ENCODE peak calls at places on chromosomes 16 and 17, in four cellular contexts. One of them, this sample, is unnamed.

GRCh38 chr17:51088287-51088686 is 32.4 kb downstream of the SPAG9 start:
- DNase-seq in fibroblast of lung: no peak
- DNase-seq in HCT116: no peak
- DNase-seq in neural progenitor cell: no peak
- DNase-seq in this sample: no peak

GRCh38 chr17:28925912-28926365 is 23.1 kb upstream of the DHRS13 start:
- DNase-seq in fibroblast of lung: peak
- DNase-seq in neural progenitor cell: no peak
- DNase-seq in HCT116: no peak
- DNase-seq in this sample: no peak

GRCh38 chr16:4723071-4723767 is 10.9 kb downstream of the ANKS3 start:
- DNase-seq in neural progenitor cell: no peak
- DNase-seq in HCT116: no peak
- DNase-seq in fibroblast of lung: no peak
- DNase-seq in this sample: no peak

GRCh38 chr16:24983521-24983920 is 31.6 kb downstream of the ARHGAP17 start:
- DNase-seq in neural progenitor cell: no peak
- DNase-seq in HCT116: no peak
- DNase-seq in fibroblast of lung: no peak
- DNase-seq in this sample: no peak

GRCh38 chr17:42883802-42884553 is 16.6 kb upstream of the G6PC1 start:
- DNase-seq in HCT116: no peak
- DNase-seq in neural progenitor cell: no peak
- DNase-seq in fibroblast of lung: no peak
- DNase-seq in this sample: peak

GRCh38 chr16:86643661-86644060 is 65.3 kb downstream of the FOXL1 start:
- DNase-seq in neural progenitor cell: no peak
- DNase-seq in HCT116: no peak
- DNase-seq in fibroblast of lung: no peak
- DNase-seq in this sample: no peak

GRCh38 chr16:16051132-16051531 is 101.7 kb downstream of the ABCC1 start:
- DNase-seq in neural progenitor cell: no peak
- DNase-seq in HCT116: no peak
- DNase-seq in fibroblast of lung: no peak
- DNase-seq in this sample: no peak

GRCh38 chr16:30619207-30619606 is 9.0 kb upstream of the ZNF689 start:
- DNase-seq in neural progenitor cell: no peak
- DNase-seq in fibroblast of lung: peak
- DNase-seq in HCT116: no peak
- DNase-seq in this sample: no peak

GRCh38 chr16:67163903-67164558 is 514 bp upstream of the HSF4 start:
- DNase-seq in fibroblast of lung: peak
- DNase-seq in neural progenitor cell: peak
- DNase-seq in HCT116: no peak
- DNase-seq in this sample: no peak

GRCh38 chr17:14296511-14296910 is 4.4 kb upstream of the HS3ST3B1 start:
- DNase-seq in neural progenitor cell: no peak
- DNase-seq in HCT116: no peak
- DNase-seq in fibroblast of lung: no peak
- DNase-seq in this sample: no peak

GRCh38 chr17:14268264-14268663 is 31.6 kb upstream of the CDRT15 start:
- DNase-seq in neural progenitor cell: no peak
- DNase-seq in HCT116: no peak
- DNase-seq in fibroblast of lung: no peak
- DNase-seq in this sample: peak

GRCh38 chr16:28597692-28598261 is 927 bp upstream of the SULT1A2 start:
- DNase-seq in neural progenitor cell: peak
- DNase-seq in fibroblast of lung: no peak
- DNase-seq in HCT116: no peak
- DNase-seq in this sample: peak

GRCh38 chr17:7192271-7192937 is 13.2 kb upstream of the ASGR1 start:
- DNase-seq in neural progenitor cell: no peak
- DNase-seq in fibroblast of lung: no peak
- DNase-seq in HCT116: no peak
- DNase-seq in this sample: no peak

GRCh38 chr16:59045496-59045895 is 311.4 kb upstream of the GOT2 start:
- DNase-seq in fibroblast of lung: no peak
- DNase-seq in neural progenitor cell: no peak
- DNase-seq in HCT116: no peak
- DNase-seq in this sample: no peak

GRCh38 chr17:43033947-43034622 is 9.1 kb downstream of the RND2 start:
- DNase-seq in neural progenitor cell: peak
- DNase-seq in HCT116: no peak
- DNase-seq in fibroblast of lung: no peak
- DNase-seq in this sample: no peak

GRCh38 chr17:68378202-68379149 is 78.8 kb downstream of the WIPI1 start:
- DNase-seq in fibroblast of lung: peak
- DNase-seq in neural progenitor cell: peak
- DNase-seq in HCT116: peak
- DNase-seq in this sample: no peak

GRCh38 chr17:45370949-45371413 is 54.2 kb upstream of the MAP3K14 start:
- DNase-seq in HCT116: peak
- DNase-seq in fibroblast of lung: peak
- DNase-seq in neural progenitor cell: no peak
- DNase-seq in this sample: no peak

GRCh38 chr17:69506489-69506888 is 92.0 kb downstream of the MAP2K6 start:
- DNase-seq in HCT116: no peak
- DNase-seq in neural progenitor cell: peak
- DNase-seq in fibroblast of lung: no peak
- DNase-seq in this sample: peak

GRCh38 chr16:22161999-22162657 is at the start of gene SDR42E2:
- DNase-seq in HCT116: no peak
- DNase-seq in fibroblast of lung: no peak
- DNase-seq in neural progenitor cell: peak
- DNase-seq in this sample: no peak

GRCh38 chr16:83244057-83244456 is 563.7 kb upstream of the HSBP1 start:
- DNase-seq in neural progenitor cell: no peak
- DNase-seq in fibroblast of lung: no peak
- DNase-seq in HCT116: no peak
- DNase-seq in this sample: no peak

GRCh38 chr17:81114694-81115093 is 50.6 kb upstream of the PVALEF start:
- DNase-seq in neural progenitor cell: no peak
- DNase-seq in HCT116: no peak
- DNase-seq in fibroblast of lung: no peak
- DNase-seq in this sample: no peak

GRCh38 chr17:34776454-34776853 is 184.8 kb downstream of the CCT6B start:
- DNase-seq in HCT116: no peak
- DNase-seq in neural progenitor cell: no peak
- DNase-seq in fibroblast of lung: no peak
- DNase-seq in this sample: no peak

GRCh38 chr17:57954421-57955182 is 610 bp downstream of the CUEDC1 start:
- DNase-seq in neural progenitor cell: peak
- DNase-seq in fibroblast of lung: peak
- DNase-seq in HCT116: no peak
- DNase-seq in this sample: no peak

GRCh38 chr16:71923941-71924690 is 28.8 kb downstream of the IST1 start:
- DNase-seq in fibroblast of lung: peak
- DNase-seq in HCT116: no peak
- DNase-seq in neural progenitor cell: no peak
- DNase-seq in this sample: no peak

GRCh38 chr17:41967141-41967920 is 736 bp downstream of the CNP start:
- DNase-seq in neural progenitor cell: no peak
- DNase-seq in fibroblast of lung: no peak
- DNase-seq in HCT116: peak
- DNase-seq in this sample: no peak

GRCh38 chr17:742147-742793 is 9.8 kb downstream of the GEMIN4 start:
- DNase-seq in fibroblast of lung: no peak
- DNase-seq in neural progenitor cell: no peak
- DNase-seq in HCT116: no peak
- DNase-seq in this sample: no peak
- H3K4me2 ChIP-seq in fibroblast of lung: no peak
- H3K4me2 ChIP-seq in neural progenitor cell: no peak
- H3K4me2 ChIP-seq in HCT116: no peak
- H3K4me2 ChIP-seq in this sample: no peak

GRCh38 chr16:12757546-12757945 is 46.1 kb downstream of the CPPED1 start:
- DNase-seq in neural progenitor cell: no peak
- DNase-seq in fibroblast of lung: no peak
- DNase-seq in HCT116: no peak
- DNase-seq in this sample: no peak

GRCh38 chr16:12758670-12759558 is 44.8 kb downstream of the CPPED1 start:
- DNase-seq in HCT116: no peak
- DNase-seq in fibroblast of lung: no peak
- DNase-seq in neural progenitor cell: no peak
- DNase-seq in this sample: peak

GRCh38 chr16:12754824-12755543 is 48.7 kb downstream of the CPPED1 start:
- DNase-seq in fibroblast of lung: no peak
- DNase-seq in neural progenitor cell: no peak
- DNase-seq in HCT116: no peak
- DNase-seq in this sample: no peak

GRCh38 chr16:12760819-12761611 is 42.7 kb downstream of the CPPED1 start:
- DNase-seq in fibroblast of lung: no peak
- DNase-seq in neural progenitor cell: no peak
- DNase-seq in HCT116: no peak
- DNase-seq in this sample: no peak

DNA sequence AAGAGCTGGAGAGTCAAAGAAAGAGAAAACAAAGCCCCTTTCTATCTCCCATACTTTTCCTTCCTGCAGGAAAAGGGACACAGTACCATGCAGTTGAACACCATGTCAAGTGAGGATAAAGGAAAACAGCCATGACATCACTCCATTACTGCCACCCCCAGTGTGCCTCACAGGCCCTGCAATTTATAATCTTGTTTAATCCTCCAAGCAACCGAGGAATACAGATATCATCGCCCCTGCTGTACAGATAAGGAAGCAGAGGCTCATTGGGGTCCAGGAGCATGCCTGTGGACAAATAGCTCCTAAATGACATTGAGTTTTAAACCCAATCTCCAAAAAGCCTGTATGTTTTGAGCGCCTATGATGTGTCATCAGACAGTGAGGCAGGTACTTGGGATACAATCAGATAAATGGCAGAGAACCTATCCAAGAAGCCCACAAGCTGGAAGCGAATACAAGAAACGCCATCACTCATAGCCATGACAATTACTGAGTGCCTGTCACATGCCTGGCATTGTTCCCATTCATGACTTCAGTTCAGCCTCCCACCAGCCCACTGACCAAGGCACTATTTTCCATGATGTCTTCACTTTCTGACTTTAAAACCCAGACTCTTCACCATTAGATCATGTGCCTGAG is 45.5 kb downstream of the CPPED1 start:
- DNase-seq in fibroblast of lung: no peak
- DNase-seq in neural progenitor cell: peak
- DNase-seq in HCT116: no peak
- DNase-seq in this sample: no peak
- H3K27ac ChIP-seq in fibroblast of lung: no peak
- H3K27ac ChIP-seq in neural progenitor cell: no peak
- H3K27ac ChIP-seq in HCT116: no peak
- H3K27ac ChIP-seq in this sample: no peak

GRCh38 chr17:78884148-78884870 is 18.7 kb downstream of the CEP295NL start:
- DNase-seq in HCT116: no peak
- DNase-seq in neural progenitor cell: peak
- DNase-seq in fibroblast of lung: no peak
- DNase-seq in this sample: no peak
- H3K4me3 ChIP-seq in HCT116: peak
- H3K4me3 ChIP-seq in neural progenitor cell: peak
- H3K4me3 ChIP-seq in fibroblast of lung: peak
- H3K4me3 ChIP-seq in this sample: no peak

DNA sequence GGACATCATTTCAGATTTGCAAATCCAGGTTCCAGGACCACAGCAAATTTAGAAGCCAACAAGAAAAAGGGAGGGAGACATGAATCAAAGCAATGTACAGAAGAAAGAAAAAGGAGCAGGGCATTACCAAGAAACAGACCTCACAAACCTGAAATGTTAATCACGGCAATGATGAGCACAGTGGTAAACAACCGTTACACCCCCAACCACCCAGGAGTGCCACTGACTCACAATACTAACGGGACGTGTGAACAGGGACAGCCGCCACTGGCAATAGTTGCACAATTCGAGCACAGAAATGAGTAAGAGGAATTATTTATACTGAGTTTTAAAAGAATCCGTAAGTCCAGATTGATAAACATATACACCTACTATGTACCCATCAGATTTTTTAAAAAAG is 13.8 kb downstream of the USP22 start:
- DNase-seq in HCT116: no peak
- DNase-seq in neural progenitor cell: no peak
- DNase-seq in fibroblast of lung: peak
- DNase-seq in this sample: no peak
- H3K4me2 ChIP-seq in HCT116: no peak
- H3K4me2 ChIP-seq in neural progenitor cell: no peak
- H3K4me2 ChIP-seq in fibroblast of lung: peak
- H3K4me2 ChIP-seq in this sample: no peak

GRCh38 chr16:81189100-81189664 is 49.3 kb upstream of the BCO1 start:
- DNase-seq in fibroblast of lung: peak
- DNase-seq in neural progenitor cell: no peak
- DNase-seq in HCT116: no peak
- DNase-seq in this sample: no peak
- H3K27ac ChIP-seq in fibroblast of lung: no peak
- H3K27ac ChIP-seq in neural progenitor cell: no peak
- H3K27ac ChIP-seq in HCT116: no peak
- H3K27ac ChIP-seq in this sample: no peak

DNA sequence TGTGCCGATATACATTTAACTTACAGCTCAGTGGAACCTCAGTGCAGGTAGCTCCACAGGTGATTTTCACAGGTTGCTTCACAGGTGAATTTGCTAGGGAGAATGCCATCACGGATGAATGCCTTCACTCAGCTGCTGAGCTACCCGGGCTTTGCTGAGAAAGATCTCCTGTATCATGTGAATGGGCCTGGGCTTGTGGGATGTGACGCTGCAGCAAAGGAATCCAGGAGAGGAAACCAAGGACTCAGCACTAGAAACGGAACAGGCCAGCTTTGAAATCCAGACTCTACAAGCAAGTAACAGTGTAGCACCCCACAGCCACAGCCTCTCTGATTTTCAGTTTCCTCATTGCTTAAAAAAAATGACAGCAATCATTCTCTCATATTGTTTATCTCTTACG is 271.4 kb upstream of the MAF start:
- DNase-seq in fibroblast of lung: no peak
- DNase-seq in neural progenitor cell: no peak
- DNase-seq in HCT116: no peak
- DNase-seq in this sample: no peak
- H3K4me3 ChIP-seq in fibroblast of lung: no peak
- H3K4me3 ChIP-seq in neural progenitor cell: no peak
- H3K4me3 ChIP-seq in HCT116: no peak
- H3K4me3 ChIP-seq in this sample: no peak

DNA sequence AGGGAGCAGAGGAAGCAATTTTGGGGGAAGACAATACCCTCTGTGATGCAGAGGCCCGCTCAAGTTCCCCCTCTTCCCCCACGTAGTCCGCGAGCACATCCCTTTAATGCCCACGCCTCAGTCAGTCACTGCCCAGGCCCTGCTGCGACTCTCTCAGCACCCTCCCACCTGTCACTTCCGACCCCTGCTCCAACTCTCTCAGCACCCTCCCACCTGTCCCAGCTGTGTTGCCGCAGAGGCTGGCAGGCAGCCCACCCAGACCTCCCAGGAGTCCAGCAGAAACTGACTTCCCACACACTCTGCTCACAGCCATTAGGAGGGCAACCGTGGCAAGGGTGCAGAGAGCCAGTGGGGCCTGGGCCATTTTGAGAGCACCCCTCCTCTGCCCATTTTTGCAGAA is 92.7 kb downstream of the WSCD1 start:
- DNase-seq in fibroblast of lung: no peak
- DNase-seq in HCT116: no peak
- DNase-seq in neural progenitor cell: no peak
- DNase-seq in this sample: no peak
- H3K4me2 ChIP-seq in fibroblast of lung: no peak
- H3K4me2 ChIP-seq in HCT116: no peak
- H3K4me2 ChIP-seq in neural progenitor cell: peak
- H3K4me2 ChIP-seq in this sample: no peak